ENCODE peak calls at places on chromosome 22, in ten cellular contexts. B, V, H, P, X, U, C, W, F and L are unnamed samples.

GRCh38 chr22:26556904-26557303 is 33.0 kb downstream of the TPST2 start:
- DNase-seq in B (no peak), V (no peak), H (no peak), P (no peak), X (no peak), U (no peak), C (no peak), W (peak; percentile 91), F (no peak), L (no peak)

GRCh38 chr22:17471901-17472566 is 91.3 kb upstream of the SLC25A18 start:
- DNase-seq in B (no peak), V (no peak), H (no peak), P (no peak), X (no peak), U (no peak), C (no peak), W (no peak), F (no peak), L (no peak)

GRCh38 chr22:38230108-38230825 is 28.5 kb downstream of the MAFF start:
- DNase-seq in B (peak; percentile 54), V (no peak), H (peak; percentile 63), P (peak; percentile 36), X (no peak), U (no peak), C (peak; percentile 10), W (peak; percentile 33), F (peak; percentile 26), L (peak; percentile 82)

GRCh38 chr22:31118046-31118820 is 4.5 kb upstream of the INPP5J start:
- DNase-seq in B (no peak), V (no peak), H (no peak), P (no peak), X (no peak), U (no peak), C (no peak), W (no peak), F (no peak), L (no peak)

GRCh38 chr22:19146215-19146968 is 1.9 kb upstream of the ESS2 start:
- DNase-seq in B (no peak), V (no peak), H (no peak), P (no peak), X (no peak), U (no peak), C (no peak), W (no peak), F (no peak), L (no peak)

GRCh38 chr22:37454857-37455686 is 27.8 kb upstream of the ELFN2 start:
- DNase-seq in B (peak; percentile 90), V (no peak), H (no peak), P (no peak), X (peak; percentile 79), U (peak; percentile 20), C (no peak), W (no peak), F (no peak), L (peak; percentile 87)

GRCh38 chr22:46262449-46263207 is 515 bp downstream of the PKDREJ start:
- DNase-seq in B (peak; percentile 52), V (no peak), H (peak; percentile 69), P (peak; percentile 16), X (no peak), U (no peak), C (no peak), W (peak; percentile 55), F (no peak), L (peak; percentile 49)

GRCh38 chr22:17369553-17370035 is 334 bp downstream of the CECR2 start:
- DNase-seq in B (no peak), V (peak; percentile 34), H (peak; percentile 70), P (peak; percentile 9), X (no peak), U (no peak), C (no peak), W (peak; percentile 48), F (no peak), L (peak; percentile 53)

GRCh38 chr22:27003301-27003700 is 345.9 kb downstream of the MIAT start:
- DNase-seq in B (no peak), V (no peak), H (no peak), P (no peak), X (no peak), U (no peak), C (no peak), W (no peak), F (no peak), L (no peak)

GRCh38 chr22:36306227-36306626 is 53.3 kb downstream of the APOL1 start:
- DNase-seq in B (no peak), V (no peak), H (no peak), P (no peak), X (no peak), U (no peak), C (no peak), W (no peak), F (no peak), L (no peak)

GRCh38 chr22:42472671-42473070 is 40.5 kb upstream of the NFAM1 start:
- DNase-seq in B (no peak), V (no peak), H (no peak), P (no peak), X (no peak), U (no peak), C (no peak), W (no peak), F (no peak), L (no peak)

GRCh38 chr22:30906411-30906810 is 62.2 kb downstream of the MORC2 start:
- DNase-seq in B (no peak), V (no peak), H (no peak), P (no peak), X (no peak), U (no peak), C (no peak), W (no peak), F (no peak), L (no peak)

GRCh38 chr22:30575859-30576258 is 1.4 kb upstream of the GAL3ST1 start:
- DNase-seq in B (no peak), V (no peak), H (no peak), P (no peak), X (no peak), U (no peak), C (no peak), W (peak; percentile 59), F (no peak), L (peak; percentile 13)

GRCh38 chr22:37304595-37305343 is 22.5 kb downstream of the CYTH4 start:
- DNase-seq in B (peak; percentile 49), V (no peak), H (no peak), P (no peak), X (no peak), U (peak; percentile 25), C (no peak), W (no peak), F (no peak), L (peak; percentile 48)

GRCh38 chr22:29379258-29379657 is 9.1 kb downstream of the AP1B1 start:
- DNase-seq in B (no peak), V (no peak), H (no peak), P (no peak), X (no peak), U (no peak), C (no peak), W (no peak), F (no peak), L (no peak)

GRCh38 chr22:39296981-39297489 is 22.4 kb downstream of the RPL3 start:
- DNase-seq in B (no peak), V (no peak), H (no peak), P (no peak), X (no peak), U (no peak), C (no peak), W (no peak), F (no peak), L (no peak)

GRCh38 chr22:18012528-18012927 is 11.8 kb downstream of the MICAL3 start:
- DNase-seq in B (no peak), V (no peak), H (no peak), P (no peak), X (peak; percentile 56), U (no peak), C (no peak), W (no peak), F (no peak), L (peak; percentile 50)

GRCh38 chr22:17978027-17978426 is 46.3 kb downstream of the MICAL3 start:
- DNase-seq in B (no peak), V (no peak), H (no peak), P (no peak), X (no peak), U (no peak), C (no peak), W (no peak), F (no peak), L (no peak)

GRCh38 chr22:48263791-48264351 is 1501.4 kb downstream of the TBC1D22A start:
- DNase-seq in B (no peak), V (no peak), H (no peak), P (no peak), X (no peak), U (no peak), C (no peak), W (no peak), F (no peak), L (no peak)

GRCh38 chr22:49954354-49954753 is 6.2 kb upstream of the PIM3 start:
- DNase-seq in B (no peak), V (no peak), H (no peak), P (no peak), X (no peak), U (no peak), C (no peak), W (peak; percentile 81), F (no peak), L (no peak)

GRCh38 chr22:41286639-41287091 is 678 bp upstream of the RANGAP1 start:
- DNase-seq in B (no peak), V (peak; percentile 31), H (peak; percentile 14), P (peak; percentile 57), X (no peak), U (no peak), C (peak; percentile 34), W (peak; percentile 56), F (peak; percentile 18), L (peak; percentile 48)